ENCODE peak calls at places on chromosomes 5 and 9, in eight cellular contexts. K is left ventricle myocardium inferior, T is PC-3, N is foreskin fibroblast, E is MM.1S, Q is psoas muscle, H is brain microvascular endothelial cell, B is choroid plexus epithelial cell. M is an unnamed sample.

GRCh38 chr9:107807183-107807582 is 317.6 kb upstream of the KLF4 start:
- DNase-seq in K (no peak), E (no peak), B (peak), H (peak), Q (no peak), N (peak), T (peak), M (no peak)

GRCh38 chr9:136665704-136666363 is 3.1 kb downstream of the EGFL7 start:
- DNase-seq in N (no peak), H (no peak), T (no peak), E (no peak), Q (no peak), B (no peak), K (no peak), M (no peak)

GRCh38 chr5:147773587-147773986 is 8.9 kb downstream of the JAKMIP2 start:
- DNase-seq in Q (no peak), T (no peak), N (no peak), H (no peak), B (no peak), E (no peak), K (no peak), M (no peak)

GRCh38 chr5:34499001-34499734 is 157.0 kb upstream of the RAI14 start:
- DNase-seq in E (no peak), B (peak), K (no peak), H (peak), Q (no peak), T (peak), N (peak), M (no peak)

GRCh38 chr5:7884491-7885273 is 15.7 kb downstream of the MTRR start:
- DNase-seq in T (no peak), H (no peak), K (no peak), Q (no peak), E (no peak), N (peak), B (peak), M (no peak)

GRCh38 chr5:108661590-108662219 is 86.0 kb upstream of the FER start:
- DNase-seq in N (peak), B (peak), E (no peak), T (peak), Q (no peak), K (no peak), H (peak), M (peak)

GRCh38 chr9:134991808-134992754 is 74.4 kb upstream of the FCN1 start:
- DNase-seq in H (no peak), E (no peak), B (no peak), Q (no peak), K (no peak), N (no peak), T (no peak), M (no peak)

GRCh38 chr5:72233835-72234234 is 86.2 kb downstream of the MRPS27 start:
- DNase-seq in N (no peak), E (no peak), K (no peak), B (no peak), H (no peak), Q (no peak), T (no peak), M (no peak)

GRCh38 chr9:73149371-73150067 is 2.1 kb upstream of the ANXA1 start:
- DNase-seq in K (no peak), N (peak), Q (no peak), B (peak), E (peak), H (peak), T (peak), M (no peak)

GRCh38 chr5:160213537-160213936 is 15.8 kb upstream of the FABP6 start:
- DNase-seq in H (no peak), B (no peak), E (peak), Q (no peak), T (peak), N (no peak), K (no peak), M (no peak)

GRCh38 chr5:171714286-171714685 is 71.3 kb upstream of the SMIM23 start:
- DNase-seq in B (no peak), N (no peak), H (no peak), K (no peak), T (no peak), Q (no peak), E (no peak), M (no peak)

GRCh38 chr5:140801494-140801841 is 611 bp downstream of the PCDHA3 start:
- DNase-seq in E (no peak), H (no peak), T (no peak), B (peak), N (peak), Q (no peak), K (no peak), M (no peak)
- TF ChIP-seq CTCF in E (no peak), H (peak), T (no peak), B (no peak), N (no peak), Q (no peak), K (peak), M (peak)

DNA sequence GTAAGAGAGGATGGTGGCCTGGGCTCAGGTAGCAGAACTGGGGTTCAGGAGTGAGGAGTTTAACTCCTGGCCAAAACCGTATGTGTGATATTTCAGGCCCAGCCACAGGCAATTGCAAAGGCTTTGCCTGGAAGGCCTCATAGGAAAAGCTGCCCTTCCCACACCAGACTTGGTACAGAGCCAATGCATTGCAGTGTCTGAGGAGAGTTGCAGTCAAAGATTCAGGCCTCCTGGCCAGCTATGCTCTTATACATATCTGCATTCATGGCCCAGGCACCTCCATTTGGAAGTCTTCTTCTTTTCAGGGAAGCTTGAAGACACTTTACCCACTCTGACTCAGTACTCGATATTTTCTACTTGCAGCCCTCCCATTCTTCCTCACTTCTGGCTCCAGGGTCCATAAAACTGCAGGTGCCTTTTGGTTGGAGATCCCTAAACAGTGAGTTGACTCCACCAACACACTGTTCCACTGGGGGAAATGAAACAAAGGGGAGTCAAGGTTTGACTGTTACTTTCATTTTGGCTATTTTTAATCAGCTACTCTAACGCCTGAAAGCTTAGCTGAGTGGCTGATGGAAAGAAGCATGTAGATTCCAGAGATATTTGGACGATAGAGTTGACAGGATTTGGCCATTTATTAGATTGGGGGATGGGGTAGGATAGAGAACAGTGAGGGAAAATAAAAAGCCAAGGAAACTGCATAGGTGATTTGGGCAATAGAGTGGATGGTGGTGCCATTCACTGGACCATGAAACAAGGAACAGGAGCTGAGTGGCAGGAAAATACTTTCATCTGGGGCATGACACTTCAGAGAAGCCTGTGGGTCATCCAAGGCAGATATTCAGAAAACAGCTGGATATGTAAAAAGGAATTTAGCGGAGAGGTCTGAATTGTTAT is 30.6 kb upstream of the IL33 start:
- DNase-seq in Q (no peak), N (peak), H (no peak), K (peak), T (no peak), B (peak), E (peak), M (no peak)
- H3K4me3 ChIP-seq in Q (no peak), N (no peak), H (no peak), K (no peak), T (no peak), B (no peak), E (no peak), M (no peak)

GRCh38 chr5:92064993-92065392 is 681.9 kb upstream of the ARRDC3 start:
- DNase-seq in H (no peak), K (no peak), T (peak), B (no peak), N (no peak), E (no peak), Q (no peak), M (no peak)
- TF ChIP-seq CTCF in H (no peak), K (no peak), T (no peak), B (no peak), N (no peak), E (no peak), Q (no peak), M (no peak)

DNA sequence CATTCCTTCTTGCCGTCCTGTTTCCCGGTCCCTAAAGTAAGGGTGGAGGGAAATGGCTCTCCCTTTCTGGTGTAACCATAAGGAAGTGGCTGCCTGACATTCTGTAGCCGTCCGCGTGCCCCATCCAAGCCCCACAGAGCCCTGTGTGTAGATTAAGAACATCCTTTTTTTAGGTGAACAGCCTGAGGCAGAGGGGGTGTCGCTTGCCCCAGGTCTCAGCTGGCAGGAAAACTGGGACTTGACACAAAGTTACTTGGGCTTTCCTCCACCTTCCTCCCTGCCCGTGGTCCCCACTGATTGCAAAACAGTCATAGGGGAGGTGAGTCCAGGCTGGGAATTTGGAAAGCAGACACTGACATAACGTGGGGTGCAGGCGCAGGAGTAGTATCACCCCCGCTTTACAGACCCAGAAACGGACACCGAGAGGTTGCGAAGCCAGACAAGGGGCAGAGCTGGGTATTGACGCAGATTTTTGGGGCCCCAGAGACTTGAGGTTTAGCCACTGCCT is 22.8 kb downstream of the C9orf50 start:
- DNase-seq in H (no peak), K (no peak), T (no peak), Q (no peak), B (no peak), E (no peak), N (no peak), M (no peak)
- H3K4me3 ChIP-seq in H (peak), K (peak), T (no peak), Q (peak), B (no peak), E (no peak), N (peak), M (no peak)

DNA sequence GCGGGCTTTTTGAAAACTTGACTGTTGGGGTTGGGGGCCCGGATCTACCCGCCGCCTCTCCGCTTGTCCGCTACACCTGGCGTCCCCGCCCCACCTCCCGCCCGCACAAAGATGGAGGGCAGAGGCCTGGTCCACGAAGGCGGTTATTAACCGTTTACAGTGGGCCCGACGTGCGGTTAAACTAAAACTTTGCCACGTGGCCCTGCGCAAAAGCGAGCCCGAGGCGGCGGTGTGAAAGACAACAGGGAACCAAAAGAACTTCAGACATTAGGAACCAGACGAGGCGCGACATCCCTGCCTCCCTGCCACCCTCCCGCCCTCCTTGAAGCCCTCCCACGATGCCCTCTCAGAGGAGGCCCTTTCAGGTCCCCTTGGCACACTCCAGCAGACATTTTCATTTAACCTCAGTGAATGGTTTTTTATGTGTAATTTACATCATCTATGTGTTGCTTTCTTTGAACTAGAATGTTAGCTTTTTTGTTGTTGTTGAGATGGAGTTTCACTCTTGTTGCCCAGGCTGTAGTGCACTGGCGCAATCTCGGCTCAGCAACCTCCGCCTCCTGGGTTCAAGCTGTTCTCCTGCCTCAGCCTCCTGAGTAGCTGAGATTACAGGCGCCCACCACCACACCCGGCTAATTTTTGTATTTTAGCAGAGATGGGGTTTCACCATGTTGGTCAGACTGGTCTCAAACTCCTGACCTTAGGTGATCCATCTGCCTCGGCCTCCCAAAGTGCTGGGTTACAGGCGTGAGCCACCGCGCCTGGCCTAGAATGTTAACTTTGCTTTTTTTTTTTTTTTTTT is 999 bp upstream of the HNRNPA0 start:
- DNase-seq in N (no peak), Q (no peak), T (no peak), E (no peak), H (no peak), B (no peak), K (no peak), M (no peak)
- TF ChIP-seq CTCF in N (no peak), Q (peak), T (no peak), E (no peak), H (no peak), B (no peak), K (no peak), M (no peak)

DNA sequence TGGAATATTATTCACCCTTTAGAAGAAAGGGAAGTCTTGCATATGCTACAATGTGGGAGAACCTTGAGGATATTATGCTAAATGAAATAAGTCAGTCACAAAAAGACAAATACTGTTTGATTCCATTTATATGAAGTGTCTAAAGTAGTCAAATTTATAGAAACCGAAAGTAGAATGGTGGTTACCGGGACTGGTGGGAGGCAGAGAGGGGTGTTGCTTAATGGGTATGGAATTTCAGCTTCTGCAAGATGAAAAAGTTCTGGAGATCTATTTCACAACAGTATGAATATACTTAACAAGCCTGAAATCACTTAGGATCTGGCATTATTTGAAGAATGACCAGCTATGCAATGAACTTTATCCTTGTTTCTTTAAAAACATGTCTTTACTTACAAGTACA is 14.6 kb upstream of the FREM1 start:
- DNase-seq in K (no peak), Q (no peak), N (peak), H (peak), B (peak), T (no peak), E (no peak), M (no peak)
- H3K4me3 ChIP-seq in K (peak), Q (peak), N (peak), H (no peak), B (peak), T (no peak), E (no peak), M (no peak)

GRCh38 chr9:117413346-117414219 is 1.3 kb downstream of the ASTN2 start:
- DNase-seq in H (no peak), T (no peak), N (peak), Q (no peak), B (no peak), K (no peak), E (no peak), M (no peak)

GRCh38 chr9:117412006-117412715 is 2.7 kb downstream of the ASTN2 start:
- DNase-seq in N (no peak), T (no peak), B (no peak), Q (no peak), H (no peak), K (no peak), E (no peak), M (no peak)

GRCh38 chr9:117409321-117409720 is 5.5 kb downstream of the ASTN2 start:
- DNase-seq in E (no peak), N (no peak), T (no peak), Q (no peak), H (no peak), K (no peak), B (no peak), M (no peak)

GRCh38 chr9:117412841-117413240 is 2.0 kb downstream of the ASTN2 start:
- DNase-seq in H (no peak), K (no peak), Q (no peak), B (no peak), T (no peak), N (no peak), E (no peak), M (no peak)

DNA sequence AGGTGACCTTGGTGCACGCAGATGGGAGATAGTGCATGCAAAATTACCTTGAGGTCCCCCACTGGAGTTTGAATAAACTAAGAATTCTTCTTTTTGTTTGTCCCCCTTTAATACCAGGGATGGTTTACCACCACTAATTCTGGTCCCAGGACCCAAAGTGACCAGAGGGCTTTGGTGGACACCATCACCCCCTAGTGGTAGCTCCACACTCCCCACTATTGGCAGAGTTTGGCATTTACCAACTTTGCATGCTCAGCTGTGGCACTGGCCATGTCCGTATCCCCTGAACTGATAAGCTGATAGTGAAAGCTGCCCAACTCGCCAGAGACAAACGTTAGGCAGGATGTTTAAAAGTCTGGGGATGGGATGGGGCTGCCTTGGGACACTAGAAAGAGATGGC is 3.3 kb downstream of the ASTN2 start:
- DNase-seq in N (peak), T (peak), B (peak), K (no peak), E (peak), H (no peak), Q (no peak), M (peak)
- TF ChIP-seq CTCF in N (peak), T (peak), B (peak), K (peak), E (peak), H (peak), Q (peak), M (peak)

GRCh38 chr9:76570820-76571219 is 111.8 kb downstream of the GCNT1 start:
- DNase-seq in T (no peak), B (no peak), N (no peak), Q (no peak), K (no peak), H (no peak), E (no peak), M (no peak)

GRCh38 chr9:76564300-76564699 is 105.3 kb downstream of the GCNT1 start:
- DNase-seq in K (no peak), H (no peak), Q (no peak), E (no peak), B (no peak), T (no peak), N (peak), M (no peak)

GRCh38 chr9:76562511-76562911 is 103.5 kb downstream of the GCNT1 start:
- DNase-seq in T (peak), K (no peak), N (peak), B (peak), E (peak), Q (no peak), H (peak), M (no peak)

GRCh38 chr9:76571288-76572204 is 112.6 kb downstream of the GCNT1 start:
- DNase-seq in B (peak), Q (no peak), E (peak), N (peak), K (no peak), H (no peak), T (no peak), M (no peak)

DNA sequence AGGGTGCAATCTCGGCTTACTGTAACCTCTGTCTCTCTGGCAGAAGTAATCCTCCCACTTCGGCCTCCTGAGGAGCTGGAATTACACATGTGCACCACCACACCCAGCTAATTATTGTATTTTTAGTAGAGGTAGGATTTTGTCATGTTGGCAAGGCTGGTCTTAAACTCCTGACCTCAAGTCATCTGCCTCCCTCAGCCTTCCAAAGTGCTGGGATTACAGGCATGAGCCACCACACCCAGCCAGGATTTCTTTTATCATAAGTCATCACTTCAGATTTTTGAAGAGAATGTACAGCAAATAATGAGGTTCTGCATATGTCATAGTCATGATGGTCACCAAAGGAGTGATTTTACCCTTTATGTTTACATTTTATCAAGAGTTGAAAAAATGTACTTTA is 108.1 kb downstream of the GCNT1 start:
- DNase-seq in T (no peak), N (peak), H (no peak), B (no peak), Q (no peak), K (no peak), E (no peak), M (no peak)
- H3K4me3 ChIP-seq in T (no peak), N (no peak), H (no peak), B (no peak), Q (no peak), K (no peak), E (no peak), M (no peak)

DNA sequence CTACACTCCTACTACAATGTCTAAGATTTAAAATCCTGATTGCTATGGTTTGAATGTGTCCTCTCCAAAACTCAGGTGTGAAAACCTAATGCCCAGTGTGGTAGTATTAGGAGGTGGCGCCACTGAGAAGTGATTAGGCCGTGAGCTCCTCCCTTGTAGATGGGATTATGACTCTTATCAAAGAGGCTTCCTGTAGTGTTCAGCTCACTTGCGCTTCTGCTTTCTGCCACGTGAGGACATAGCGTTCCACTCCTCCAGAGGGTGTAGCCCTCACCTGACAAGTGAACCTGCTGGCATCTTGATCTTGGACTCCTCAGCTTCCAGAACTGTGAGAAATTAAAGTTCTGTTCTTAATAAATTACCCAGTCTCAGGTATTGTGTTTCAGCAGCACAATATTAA is 33.0 kb upstream of the WHRN start:
- DNase-seq in K (no peak), E (peak), Q (no peak), B (peak), T (peak), N (no peak), H (no peak), M (no peak)
- TF ChIP-seq CTCF in K (no peak), E (peak), Q (no peak), B (peak), T (peak), N (no peak), H (peak), M (no peak)